ENCODE peak calls at places on chromosomes 1 and 21, in five cellular contexts. G is HS-27A, A is GM03348, U is NCI-H345, P is AG09309. X is an unnamed sample.

GRCh38 chr1:190353538-190354101 is 124.0 kb downstream of the BRINP3 start:
- DNase-seq in G (no peak), A (no peak), U (no peak), P (no peak), X (no peak)

GRCh38 chr1:96587222-96587621 is 134.4 kb upstream of the PTBP2 start:
- DNase-seq in G (no peak), A (no peak), U (no peak), P (no peak), X (no peak)

GRCh38 chr1:109281680-109282496 is 1.1 kb downstream of the PSRC1 start:
- DNase-seq in G (no peak), A (no peak), U (no peak), P (no peak), X (no peak)

GRCh38 chr1:10906866-10907519 is 105.5 kb upstream of the TARDBP start:
- DNase-seq in G (no peak), A (no peak), U (no peak), P (no peak), X (no peak)

GRCh38 chr1:203577874-203578464 is 48.7 kb upstream of the ATP2B4 start:
- DNase-seq in G (no peak), A (no peak), U (no peak), P (no peak), X (no peak)

GRCh38 chr1:207101720-207102119 is 2.3 kb upstream of the C4BPA start:
- DNase-seq in G (no peak), A (no peak), U (no peak), P (no peak), X (no peak)

GRCh38 chr21:31351438-31351837 is 7.4 kb upstream of the TIAM1 start:
- DNase-seq in G (no peak), A (peak), U (no peak), P (no peak), X (no peak)

GRCh38 chr1:226325178-226325577 is 16.2 kb upstream of the LIN9 start:
- DNase-seq in G (no peak), A (no peak), U (no peak), P (no peak), X (no peak)

GRCh38 chr1:169483500-169483966 is 2.2 kb downstream of the SLC19A2 start:
- DNase-seq in G (no peak), A (peak), U (no peak), P (no peak), X (no peak)

X was measured in heart left ventricle.